ENCODE peak calls at places on chromosomes 6 and 20, in nine cellular contexts. A is tibial nerve; L is NCI-H2029 treated with DMSO at 0.1 percent for 48 hours; B is T-helper 17 cell; D is stimulated activated CD4-positive, alpha-beta T cell treated with anti-CD3 and anti-CD28 coated beads, TNF-alpha, amount 100 ng/mL, for 24 hours; O is HTR-8/SVneo; W is CD8-positive, alpha-beta T cell; M is Caki2; T is amniotic epithelial cell. G is an unnamed sample.

GRCh38 chr6:135268740-135269139 is 87.6 kb downstream of the MYB start:
- DNase-seq in O (no peak), M (no peak), B (no peak), T (no peak), D (no peak), W (no peak), A (no peak), L (no peak), G (no peak)

GRCh38 chr6:24323632-24324337 is 34.1 kb downstream of the DCDC2 start:
- DNase-seq in M (peak), O (no peak), W (no peak), D (no peak), T (no peak), B (no peak), L (no peak), A (no peak), G (no peak)

GRCh38 chr6:141418076-141418475 is 714.6 kb upstream of the GJE1 start:
- DNase-seq in T (no peak), M (no peak), W (no peak), D (no peak), L (no peak), B (no peak), A (no peak), O (no peak), G (no peak)

GRCh38 chr20:40869416-40870147 is 159.0 kb upstream of the TOP1 start:
- DNase-seq in B (no peak), O (no peak), A (no peak), D (no peak), T (no peak), W (no peak), M (no peak), L (no peak), G (no peak)

GRCh38 chr6:89161326-89162046 is 15.6 kb downstream of the PM20D2 start:
- DNase-seq in W (no peak), T (peak), L (no peak), M (no peak), A (no peak), O (no peak), D (no peak), B (no peak), G (no peak)

GRCh38 chr20:36830791-36831691 is 44.9 kb upstream of the TLDC2 start:
- DNase-seq in M (no peak), L (no peak), A (no peak), T (peak), O (no peak), D (no peak), W (no peak), B (no peak), G (peak)

GRCh38 chr6:11043961-11044711 is at the start of gene ELOVL2:
- DNase-seq in D (no peak), T (peak), B (no peak), O (peak), M (peak), L (no peak), W (no peak), A (no peak), G (no peak)

GRCh38 chr20:46592580-46593362 is 42.3 kb upstream of the OCSTAMP start:
- DNase-seq in A (no peak), D (no peak), L (no peak), O (no peak), M (no peak), T (no peak), B (no peak), W (no peak), G (no peak)

GRCh38 chr20:45343445-45343866 is 4.8 kb downstream of the SDC4 start:
- DNase-seq in M (no peak), A (no peak), O (no peak), B (no peak), D (no peak), L (peak), W (no peak), T (no peak), G (no peak)

GRCh38 chr6:25329982-25330381 is 50.8 kb downstream of the CARMIL1 start:
- DNase-seq in O (no peak), B (no peak), W (no peak), M (no peak), A (no peak), T (no peak), D (no peak), L (no peak), G (no peak)

GRCh38 chr20:34743039-34743438 is 38.9 kb downstream of the TP53INP2 start:
- DNase-seq in D (no peak), W (no peak), L (no peak), A (no peak), O (no peak), M (no peak), T (no peak), B (no peak), G (no peak)

GRCh38 chr6:161189891-161190290 is 84.0 kb downstream of the AGPAT4 start:
- DNase-seq in M (peak), W (no peak), O (no peak), B (no peak), D (no peak), T (no peak), A (no peak), L (no peak), G (no peak)

GRCh38 chr6:21648475-21649050 is 55.0 kb downstream of the SOX4 start:
- DNase-seq in D (no peak), B (no peak), M (no peak), L (no peak), O (no peak), W (no peak), A (no peak), T (no peak), G (no peak)

GRCh38 chr6:48194596-48195295 is 83.7 kb upstream of the PTCHD4 start:
- DNase-seq in T (no peak), M (no peak), A (no peak), W (no peak), O (no peak), B (no peak), L (no peak), D (no peak), G (no peak)

GRCh38 chr20:56710577-56711465 is 81.7 kb downstream of the TFAP2C start:
- DNase-seq in O (no peak), T (no peak), L (no peak), W (no peak), B (no peak), A (no peak), D (no peak), M (peak), G (no peak)

GRCh38 chr6:88246654-88247053 is 80.5 kb upstream of the CNR1 start:
- DNase-seq in T (no peak), L (no peak), O (no peak), M (no peak), B (no peak), W (no peak), D (no peak), A (no peak), G (no peak)

GRCh38 chr6:3032986-3033385 is 33.3 kb downstream of the NQO2 start:
- DNase-seq in T (peak), O (no peak), B (no peak), D (no peak), A (no peak), M (peak), W (no peak), L (no peak), G (no peak)

GRCh38 chr20:38831049-38831691 is 25.7 kb downstream of the PPP1R16B start:
- DNase-seq in B (no peak), A (no peak), W (no peak), T (no peak), O (no peak), L (no peak), M (no peak), D (no peak), G (no peak)

GRCh38 chr6:8810325-8810724 is 375.0 kb upstream of the SLC35B3 start:
- DNase-seq in W (no peak), O (no peak), M (no peak), B (no peak), L (no peak), D (no peak), A (no peak), T (no peak), G (no peak)

GRCh38 chr6:157631388-157631787 is 191.7 kb upstream of the SNX9 start:
- DNase-seq in W (no peak), B (no peak), A (no peak), L (no peak), O (no peak), T (no peak), D (no peak), M (no peak), G (no peak)

GRCh38 chr20:58596244-58597010 is 54.7 kb upstream of the STX16 start:
- DNase-seq in O (no peak), M (no peak), W (no peak), A (no peak), L (no peak), D (no peak), T (no peak), B (no peak), G (no peak)

GRCh38 chr6:56091159-56091869 is 156.1 kb downstream of the COL21A1 start:
- DNase-seq in O (peak), A (no peak), M (peak), D (no peak), B (no peak), W (no peak), T (peak), L (no peak), G (peak)

GRCh38 chr6:36378243-36378920 is 9.1 kb downstream of the ETV7 start:
- DNase-seq in D (no peak), O (no peak), B (no peak), M (no peak), A (no peak), T (no peak), L (no peak), W (no peak), G (no peak)

GRCh38 chr6:169935861-169936260 is 184.4 kb downstream of the ERMARD start:
- DNase-seq in L (no peak), D (no peak), A (no peak), T (no peak), B (no peak), M (no peak), O (no peak), W (no peak), G (no peak)

GRCh38 chr6:157187182-157188093 is 135.9 kb downstream of the TMEM242 start:
- DNase-seq in W (no peak), A (no peak), T (peak), O (no peak), L (peak), D (no peak), B (no peak), M (peak), G (no peak)

GRCh38 chr6:20056350-20056992 is 155.8 kb downstream of the MBOAT1 start:
- DNase-seq in A (no peak), B (no peak), O (peak), W (no peak), M (peak), L (peak), T (peak), D (no peak), G (peak)

GRCh38 chr20:43755390-43755789 is 28.6 kb upstream of the GTSF1L start:
- DNase-seq in M (no peak), D (no peak), T (peak), W (no peak), L (no peak), A (no peak), O (no peak), B (no peak), G (no peak)

GRCh38 chr20:34231634-34232033 is 9.6 kb upstream of the ASIP start:
- DNase-seq in T (no peak), O (no peak), M (no peak), L (no peak), B (no peak), A (no peak), D (no peak), W (no peak), G (no peak)

GRCh38 chr20:63188159-63188442 is 27.8 kb downstream of the YTHDF1 start:
- DNase-seq in M (no peak), D (no peak), L (no peak), O (no peak), A (no peak), B (no peak), W (no peak), T (no peak), G (no peak)

GRCh38 chr6:139765825-139766285 is 391.4 kb upstream of the CITED2 start:
- DNase-seq in A (no peak), O (peak), L (no peak), T (peak), D (no peak), M (peak), B (no peak), W (no peak), G (no peak)

GRCh38 chr6:77143659-77144447 is 319.4 kb downstream of the HTR1B start:
- DNase-seq in W (no peak), L (no peak), D (no peak), O (no peak), A (no peak), T (no peak), M (no peak), B (no peak), G (no peak)

GRCh38 chr6:5119090-5119951 is 34.2 kb downstream of the PPP1R3G start:
- DNase-seq in A (no peak), L (no peak), W (no peak), D (no peak), M (peak), O (no peak), T (no peak), B (no peak), G (no peak)